ENCODE peak calls at places on chromosomes 7 and 10, in eight cellular contexts. Z is H9; Q is CD8-positive, alpha-beta memory T cell; O is GM23248; W is upper lobe of right lung; C is MM.1S; J is neural progenitor cell; Y is left ventricle myocardium inferior. G is an unnamed sample.
A peak's percentile ranks its signal among the peaks of the same experiment; 100 is the strongest.

GRCh38 chr7:47573758-47574472 is 8.0 kb downstream of the TNS3 start:
- DNase-seq in Z (no peak), Q (no peak), O (peak; percentile 93), W (no peak), C (no peak), J (no peak), Y (no peak), G (no peak)

GRCh38 chr10:4270116-4270515 is 485.1 kb upstream of the KLF6 start:
- DNase-seq in Z (no peak), Q (no peak), O (peak; percentile 91), W (no peak), C (no peak), J (no peak), Y (no peak), G (peak; percentile 22)

GRCh38 chr10:22693371-22693784 is 21.0 kb downstream of the PIP4K2A start:
- DNase-seq in Z (no peak), Q (no peak), O (peak; percentile 85), W (no peak), C (no peak), J (no peak), Y (no peak), G (no peak)

GRCh38 chr10:105650311-105650710 is 1009.2 kb downstream of the SORCS3 start:
- DNase-seq in Z (no peak), Q (no peak), O (no peak), W (no peak), C (no peak), J (peak; percentile 58), Y (no peak), G (no peak)

GRCh38 chr10:74753295-74754211 is 72.8 kb upstream of the KAT6B start:
- DNase-seq in Z (peak; percentile 39), Q (no peak), O (peak; percentile 75), W (peak; percentile 69), C (no peak), J (no peak), Y (no peak), G (no peak)

GRCh38 chr7:137846588-137847417 is at the start of gene DGKI:
- DNase-seq in Z (peak; percentile 51), Q (no peak), O (peak; percentile 70), W (peak; percentile 63), C (no peak), J (peak; percentile 82), Y (no peak), G (no peak)

GRCh38 chr7:29102554-29103151 is 43.7 kb downstream of the CPVL start:
- DNase-seq in Z (peak; percentile 81), Q (no peak), O (peak; percentile 80), W (peak; percentile 68), C (peak; percentile 52), J (peak; percentile 69), Y (peak; percentile 69), G (peak; percentile 86)

GRCh38 chr7:86248977-86249376 is 394.7 kb upstream of the GRM3 start:
- DNase-seq in Z (no peak), Q (no peak), O (no peak), W (no peak), C (no peak), J (no peak), Y (no peak), G (no peak)

GRCh38 chr10:47420305-47421056 is 36.4 kb upstream of the ZNF488 start:
- DNase-seq in Z (no peak), Q (no peak), O (no peak), W (no peak), C (no peak), J (peak; percentile 36), Y (no peak), G (no peak)

GRCh38 chr7:35985126-35985754 is 167.8 kb upstream of the EEPD1 start:
- DNase-seq in Z (peak; percentile 82), Q (peak; percentile 60), O (peak; percentile 89), W (peak; percentile 89), C (peak; percentile 71), J (peak; percentile 89), Y (peak; percentile 76), G (peak; percentile 66)

GRCh38 chr10:55800607-55801241 is 560.3 kb downstream of the ZWINT start:
- DNase-seq in Z (no peak), Q (no peak), O (no peak), W (no peak), C (no peak), J (no peak), Y (no peak), G (no peak)

GRCh38 chr10:77792155-77792554 is 134.4 kb downstream of the DLG5 start:
- DNase-seq in Z (no peak), Q (no peak), O (no peak), W (no peak), C (no peak), J (no peak), Y (no peak), G (no peak)

GRCh38 chr10:48608279-48608681 is 3.4 kb upstream of the ARHGAP22 start:
- DNase-seq in Z (peak; percentile 82), Q (no peak), O (peak; percentile 63), W (no peak), C (peak; percentile 82), J (peak; percentile 72), Y (no peak), G (peak; percentile 51)

GRCh38 chr10:71773221-71773971 is at the start of gene VSIR:
- DNase-seq in Z (peak; percentile 76), Q (peak; percentile 91), O (peak; percentile 92), W (peak; percentile 95), C (peak; percentile 82), J (peak; percentile 93), Y (peak; percentile 93), G (peak; percentile 78)
- H3K4me1 ChIP-seq in Z (no peaks in the 10 kb centered on the region), Q (peaks cover 67% of the 10 kb centered on the region), O (peaks cover 35% of the 10 kb centered on the region), W (peaks cover 72% of the 10 kb centered on the region), C (peaks cover 23% of the 10 kb centered on the region), J (no peaks in the 10 kb centered on the region), Y (peaks cover 79% of the 10 kb centered on the region), G (peaks cover 20% of the 10 kb centered on the region)

DNA sequence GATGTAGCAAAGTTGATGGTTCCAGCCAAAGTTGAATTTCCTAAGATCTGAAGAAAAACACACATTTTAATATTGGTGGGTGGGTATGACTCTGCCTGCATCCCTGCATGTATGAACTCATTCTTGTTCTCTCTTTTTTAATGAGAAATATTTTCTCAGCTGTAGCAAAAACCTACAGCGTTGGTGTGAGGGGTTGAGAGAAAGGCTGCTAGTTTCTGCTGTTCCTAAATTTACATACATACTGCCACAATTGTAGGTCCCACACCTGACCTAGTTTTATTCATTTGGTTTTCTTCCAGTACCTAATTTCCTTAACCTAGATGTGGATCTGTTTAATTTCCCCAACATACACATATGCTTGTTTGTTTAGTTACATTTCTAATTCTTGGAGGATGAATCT is 4.6 kb downstream of the AGFG2 start:
- DNase-seq in Z (no peak), Q (no peak), O (no peak), W (no peak), C (no peak), J (no peak), Y (no peak), G (no peak)
- H3K4me1 ChIP-seq in Z (peaks cover 19% of the 10 kb centered on the region), Q (peaks cover 88% of the 10 kb centered on the region), O (peaks cover 27% of the 10 kb centered on the region), W (peaks cover 56% of the 10 kb centered on the region), C (peaks cover 4% of the 10 kb centered on the region), J (peaks cover 26% of the 10 kb centered on the region), Y (peaks cover 68% of the 10 kb centered on the region), G (peaks cover 13% of the 10 kb centered on the region)

DNA sequence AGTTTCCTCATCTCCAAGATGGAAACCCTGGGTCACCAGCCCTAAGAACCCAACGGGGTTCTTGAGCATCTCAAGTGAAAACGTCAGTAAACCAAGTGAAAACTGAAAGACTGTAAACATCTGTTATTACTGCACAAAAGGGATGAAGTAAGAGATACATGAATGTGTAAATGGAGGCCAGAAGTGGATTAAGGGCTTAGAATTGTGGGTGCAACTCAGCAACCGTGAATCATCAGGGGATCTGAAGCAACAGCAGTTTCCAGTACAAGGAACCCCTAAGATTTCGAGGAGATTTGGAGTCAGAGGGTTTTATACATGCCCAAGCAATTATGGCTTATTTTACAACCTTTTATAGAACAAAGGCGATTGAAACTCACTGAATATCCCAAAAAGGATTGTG is 95.7 kb upstream of the SVIL start:
- DNase-seq in Z (no peak), Q (no peak), O (no peak), W (no peak), C (no peak), J (no peak), Y (no peak), G (peak; percentile 73)
- H3K4me1 ChIP-seq in Z (peaks cover 6% of the 10 kb centered on the region), Q (peaks cover 25% of the 10 kb centered on the region), O (no peaks in the 10 kb centered on the region), W (peaks cover 46% of the 10 kb centered on the region), C (no peaks in the 10 kb centered on the region), J (peaks cover 65% of the 10 kb centered on the region), Y (peaks cover 42% of the 10 kb centered on the region), G (peaks cover 27% of the 10 kb centered on the region)

GRCh38 chr7:45886931-45887667 is 1.2 kb upstream of the IGFBP1 start:
- DNase-seq in Z (no peak), Q (no peak), O (no peak), W (no peak), C (no peak), J (no peak), Y (no peak), G (no peak)
- H3K4me1 ChIP-seq in Z (peaks cover 9% of the 10 kb centered on the region), Q (no peaks in the 10 kb centered on the region), O (peaks cover 14% of the 10 kb centered on the region), W (no peaks in the 10 kb centered on the region), C (no peaks in the 10 kb centered on the region), J (peaks cover 3% of the 10 kb centered on the region), Y (peaks cover 10% of the 10 kb centered on the region), G (peaks cover 2% of the 10 kb centered on the region)

GRCh38 chr7:24931787-24932186 is 48.2 kb downstream of the OSBPL3 start:
- DNase-seq in Z (no peak), Q (no peak), O (no peak), W (no peak), C (no peak), J (no peak), Y (no peak), G (no peak)
- H3K4me1 ChIP-seq in Z (peaks cover 7% of the 10 kb centered on the region), Q (no peaks in the 10 kb centered on the region), O (peaks cover 30% of the 10 kb centered on the region), W (no peaks in the 10 kb centered on the region), C (peaks cover 20% of the 10 kb centered on the region), J (peaks cover 18% of the 10 kb centered on the region), Y (peaks cover 34% of the 10 kb centered on the region), G (no peaks in the 10 kb centered on the region)

GRCh38 chr10:50603151-50603850 is 20.5 kb downstream of the SGMS1 start:
- DNase-seq in Z (no peak), Q (no peak), O (peak; percentile 8), W (no peak), C (peak; percentile 55), J (no peak), Y (no peak), G (no peak)
- H3K4me1 ChIP-seq in Z (peaks cover 4% of the 10 kb centered on the region), Q (peaks cover 65% of the 10 kb centered on the region), O (peaks cover 59% of the 10 kb centered on the region), W (peaks cover 74% of the 10 kb centered on the region), C (peaks cover 28% of the 10 kb centered on the region), J (no peaks in the 10 kb centered on the region), Y (peaks cover 100% of the 10 kb centered on the region), G (peaks cover 30% of the 10 kb centered on the region)

DNA sequence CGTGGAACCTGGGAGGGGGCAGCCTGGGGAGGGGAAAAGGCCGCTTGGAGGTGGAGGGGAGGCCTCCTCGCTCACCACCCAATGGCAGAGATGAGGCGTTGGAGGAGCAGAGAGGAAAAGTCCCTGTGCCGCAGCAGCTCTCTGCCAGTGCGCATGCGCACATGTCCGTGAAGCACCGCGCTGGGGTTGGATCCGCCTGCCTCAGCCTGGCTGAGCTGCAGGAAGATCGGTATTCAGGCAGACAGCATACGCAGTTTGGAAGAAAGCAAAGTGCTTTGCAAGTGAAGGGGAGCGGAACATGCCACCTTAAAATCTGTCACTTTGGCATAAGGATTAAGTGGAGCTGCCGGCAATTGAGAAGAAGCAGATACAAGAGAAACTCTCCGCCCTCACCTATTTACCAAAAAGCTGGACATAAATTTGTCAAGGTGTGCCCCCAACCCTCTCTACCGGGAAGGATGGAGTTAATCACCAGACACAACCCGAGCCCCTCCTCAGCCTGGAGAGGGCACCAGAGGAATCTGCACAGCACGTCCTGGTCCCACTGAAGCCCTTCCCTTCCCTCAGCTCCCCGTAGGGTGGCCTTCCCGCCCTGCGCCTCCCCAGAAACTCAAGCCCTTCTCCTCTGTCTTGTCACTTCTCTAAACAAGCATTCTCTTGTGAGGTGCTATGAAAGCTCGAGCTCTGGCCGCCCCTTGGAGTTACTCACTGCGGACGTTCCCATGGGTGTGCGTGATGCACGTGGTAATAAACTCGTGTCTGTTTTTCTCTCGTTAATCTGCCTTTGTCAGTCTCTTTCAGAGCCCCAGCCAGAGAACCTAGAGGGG is 32.2 kb upstream of the TMEM72 start:
- DNase-seq in Z (peak; percentile 96), Q (peak; percentile 38), O (peak; percentile 94), W (peak; percentile 91), C (peak; percentile 57), J (peak; percentile 95), Y (peak; percentile 88), G (peak; percentile 79)
- H3K4me1 ChIP-seq in Z (no peaks in the 10 kb centered on the region), Q (peaks cover 4% of the 10 kb centered on the region), O (peaks cover 4% of the 10 kb centered on the region), W (peaks cover 7% of the 10 kb centered on the region), C (peaks cover 21% of the 10 kb centered on the region), J (peaks cover 10% of the 10 kb centered on the region), Y (peaks cover 24% of the 10 kb centered on the region), G (no peaks in the 10 kb centered on the region)